ENCODE peak calls at places on chromosomes 13 and 19, in four cellular contexts. Q, G, F and L are unnamed samples.

GRCh38 chr13:49374585-49375290 is 69.1 kb downstream of the CAB39L start:
- DNase-seq in Q (peak; percentile 17), G (no peak), F (no peak), L (no peak)

GRCh38 chr19:28454083-28454482 is 758.9 kb downstream of the UQCRFS1 start:
- DNase-seq in Q (no peak), G (no peak), F (no peak), L (no peak)

GRCh38 chr19:29858000-29858596 is 46.3 kb downstream of the CCNE1 start:
- DNase-seq in Q (peak; percentile 68), G (no peak), F (no peak), L (no peak)

GRCh38 chr19:43905897-43906296 is 29.2 kb downstream of the ZNF45 start:
- DNase-seq in Q (no peak), G (no peak), F (no peak), L (no peak)

GRCh38 chr13:112146073-112146360 is 79.1 kb downstream of the SOX1 start:
- DNase-seq in Q (no peak), G (no peak), F (no peak), L (no peak)

GRCh38 chr13:105735269-105735668 is 800.2 kb downstream of the EFNB2 start:
- DNase-seq in Q (no peak), G (no peak), F (no peak), L (no peak)

GRCh38 chr19:49133621-49134454 is 14.5 kb downstream of the PPFIA3 start:
- DNase-seq in Q (peak; percentile 81), G (no peak), F (no peak), L (no peak)

GRCh38 chr19:10888421-10888866 is 17.1 kb downstream of the CARM1 start:
- DNase-seq in Q (no peak), G (no peak), F (peak; percentile 61), L (no peak)

GRCh38 chr13:113562085-113562749 is 22.3 kb upstream of the TFDP1 start:
- DNase-seq in Q (peak; percentile 57), G (no peak), F (peak; percentile 68), L (peak; percentile 74)

GRCh38 chr13:33676700-33677048 is 141.3 kb upstream of the RFC3 start:
- DNase-seq in Q (no peak), G (no peak), F (no peak), L (peak; percentile 28)

GRCh38 chr13:23050126-23050525 is 130.7 kb upstream of the SGCG start:
- DNase-seq in Q (no peak), G (no peak), F (no peak), L (no peak)

GRCh38 chr13:50309200-50309848 is 294.1 kb downstream of the KCNRG start:
- DNase-seq in Q (no peak), G (no peak), F (no peak), L (no peak)

GRCh38 chr13:111899714-111900389 is 167.1 kb upstream of the SOX1 start:
- DNase-seq in Q (no peak), G (no peak), F (no peak), L (no peak)

GRCh38 chr19:48511800-48512503 is at the start of gene LMTK3:
- DNase-seq in Q (peak; percentile 88), G (no peak), F (no peak), L (no peak)

GRCh38 chr19:11125994-11126685 is 29.4 kb downstream of the SPC24 start:
- DNase-seq in Q (peak; percentile 62), G (no peak), F (peak; percentile 56), L (peak; percentile 71)

GRCh38 chr19:518292-519231 is 11.3 kb downstream of the TPGS1 start:
- DNase-seq in Q (peak; percentile 65), G (no peak), F (no peak), L (no peak)
- TF ChIP-seq SPI1 in Q (no peak), G (no peak), F (no peak), L (no peak)

DNA sequence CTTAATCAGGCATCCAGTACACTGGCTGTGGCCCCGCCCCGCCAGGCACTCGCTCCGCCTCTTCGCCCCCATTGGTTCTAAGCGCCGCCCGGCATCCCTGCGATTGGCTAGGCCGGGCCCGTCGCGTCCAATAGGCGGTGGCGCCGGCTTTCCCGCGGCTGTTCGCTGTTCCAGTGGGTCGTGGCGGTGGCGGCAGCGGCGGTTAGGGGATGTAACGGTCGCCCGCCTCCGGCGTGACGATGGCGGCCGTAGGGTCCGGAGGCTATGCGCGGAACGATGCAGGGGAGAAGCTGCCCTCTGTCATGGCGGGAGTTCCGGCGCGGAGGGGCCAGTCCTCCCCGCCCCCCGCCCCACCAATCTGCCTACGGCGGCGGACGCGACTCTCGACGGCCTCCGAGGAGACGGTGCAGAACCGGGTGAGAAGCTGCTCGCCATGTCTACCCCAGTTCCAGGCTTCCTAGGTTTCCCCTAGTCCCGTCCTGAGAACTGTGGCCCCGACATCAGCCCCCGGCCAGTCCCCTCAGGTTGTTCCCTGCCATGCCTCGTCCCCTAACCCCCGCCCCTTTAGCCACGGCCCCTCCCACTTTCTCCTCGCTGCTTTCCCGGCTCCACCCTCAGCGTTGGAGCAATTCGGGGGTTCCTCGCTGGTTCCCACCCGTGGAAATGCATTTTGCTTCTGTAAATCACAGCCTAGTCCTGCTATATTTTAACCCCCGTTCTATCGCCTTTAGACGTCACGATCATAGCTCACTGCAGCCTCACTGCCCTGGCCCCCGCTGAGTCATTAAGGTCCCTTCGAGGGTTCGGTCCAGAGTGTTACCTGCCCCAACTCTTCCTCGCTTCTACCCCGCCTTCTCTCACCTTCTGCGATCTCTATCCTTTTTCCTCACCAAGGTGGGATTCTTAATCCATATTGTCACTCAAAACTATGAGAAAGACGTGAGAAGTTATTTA is at the start of gene WDR62:
- DNase-seq in Q (peak; percentile 99), G (peak; percentile 4), F (peak; percentile 97), L (peak; percentile 94)
- TF ChIP-seq POLR2AphosphoS5 in Q (peak; percentile 43), G (no peak), F (no peak), L (peak; percentile 73)

GRCh38 chr13:92175330-92175729 is 776.9 kb downstream of the GPC5 start:
- DNase-seq in Q (no peak), G (no peak), F (peak; percentile 2), L (no peak)
- TF ChIP-seq SPI1 in Q (no peak), G (no peak), F (no peak), L (no peak)

DNA sequence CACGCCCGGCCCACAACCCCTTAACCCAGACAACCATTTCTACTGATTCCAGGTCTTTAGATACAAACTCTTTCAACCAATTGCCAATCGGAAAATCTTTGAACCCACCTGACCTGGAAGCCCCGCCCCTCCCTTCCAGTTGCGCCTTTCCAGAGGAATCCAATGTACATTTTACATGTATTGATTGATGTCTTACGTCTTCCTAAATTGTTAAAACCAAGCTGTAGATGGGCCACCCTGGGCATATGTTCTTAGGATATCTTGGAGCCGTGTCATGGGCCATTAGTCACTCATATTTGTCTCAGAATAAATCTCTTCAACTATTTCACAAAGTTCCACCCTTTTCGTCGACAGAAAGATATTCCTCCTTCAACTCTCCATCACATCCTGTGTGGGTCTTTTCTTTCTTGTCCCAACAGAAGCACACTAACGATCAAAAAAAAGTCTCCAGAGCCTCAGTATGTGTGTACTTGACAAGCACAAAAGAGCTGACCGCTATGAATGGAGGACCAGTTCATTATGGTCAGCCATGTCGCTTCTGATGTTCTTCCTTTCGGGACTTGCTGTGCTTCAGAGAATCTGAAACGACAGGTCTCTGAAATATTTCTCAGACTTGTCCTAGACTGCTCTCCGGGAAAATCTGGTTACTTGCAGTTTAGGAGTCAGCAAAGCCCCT is 601 bp upstream of the ZNF749 start:
- DNase-seq in Q (no peak), G (no peak), F (no peak), L (no peak)
- TF ChIP-seq POLR2AphosphoS5 in Q (no peak), G (no peak), F (no peak), L (no peak)

GRCh38 chr13:29505950-29506349 is 89.5 kb downstream of the SLC7A1 start:
- DNase-seq in Q (no peak), G (no peak), F (no peak), L (no peak)

GRCh38 chr13:29504691-29505090 is 90.8 kb downstream of the SLC7A1 start:
- DNase-seq in Q (no peak), G (no peak), F (no peak), L (no peak)

GRCh38 chr13:29503041-29503837 is 92.2 kb downstream of the SLC7A1 start:
- DNase-seq in Q (peak; percentile 15), G (no peak), F (no peak), L (no peak)

GRCh38 chr13:29507356-29507755 is 88.1 kb downstream of the SLC7A1 start:
- DNase-seq in Q (no peak), G (no peak), F (no peak), L (no peak)

GRCh38 chr13:29505511-29505910 is 90.0 kb downstream of the SLC7A1 start:
- DNase-seq in Q (no peak), G (no peak), F (no peak), L (no peak)
- TF ChIP-seq SPI1 in Q (no peak), G (no peak), F (no peak), L (no peak)

GRCh38 chr19:38706792-38707511 is 37.3 kb downstream of the CAPN12 start:
- DNase-seq in Q (no peak), G (no peak), F (no peak), L (no peak)
- TF ChIP-seq POLR2AphosphoS5 in Q (no peak), G (no peak), F (no peak), L (no peak)